ENCODE peak calls at places on chromosome 6, in ten cellular contexts. B is spleen, N is Calu3, T is choroid plexus epithelial cell, G is H9, R is GM20000, X is tibial nerve, P is GM13977, D is HFFc6, S is bronchial epithelial cell. M is an unnamed sample.

GRCh38 chr6:90315354-90315960 is 18.8 kb upstream of the BACH2 start:
- DNase-seq in T (no peak), P (no peak), S (no peak), B (no peak), N (no peak), R (no peak), D (no peak), X (no peak), G (no peak), M (no peak)

GRCh38 chr6:13794184-13794583 is 20.2 kb downstream of the MCUR1 start:
- DNase-seq in B (no peak), D (peak), N (no peak), R (no peak), T (peak), X (no peak), G (no peak), S (peak), P (no peak), M (no peak)

GRCh38 chr6:42266542-42266941 is 48.9 kb upstream of the MRPS10 start:
- DNase-seq in R (no peak), D (no peak), B (no peak), P (no peak), X (no peak), T (no peak), G (no peak), S (no peak), N (no peak), M (no peak)

GRCh38 chr6:34247481-34248197 is 1.2 kb downstream of the SMIM29 start:
- DNase-seq in P (peak), N (no peak), T (no peak), R (peak), X (no peak), D (no peak), S (no peak), G (peak), B (peak), M (no peak)

GRCh38 chr6:24600903-24601302 is 45.1 kb downstream of the KIAA0319 start:
- DNase-seq in G (peak), R (no peak), T (no peak), X (no peak), S (no peak), N (no peak), B (no peak), P (no peak), D (no peak), M (no peak)

GRCh38 chr6:110101885-110102284 is 77.6 kb downstream of the WASF1 start:
- DNase-seq in X (no peak), R (peak), T (no peak), B (peak), D (no peak), N (no peak), G (peak), S (no peak), P (peak), M (no peak)

GRCh38 chr6:30759575-30760239 is 15.4 kb upstream of the IER3 start:
- DNase-seq in G (no peak), P (no peak), D (peak), S (peak), X (no peak), B (no peak), N (no peak), T (peak), R (no peak), M (no peak)

GRCh38 chr6:2942916-2943563 is 28.3 kb downstream of the SERPINB6 start:
- DNase-seq in P (no peak), T (no peak), R (no peak), B (peak), D (no peak), S (no peak), G (no peak), X (no peak), N (no peak), M (peak)

GRCh38 chr6:11246722-11247121 is 14.3 kb upstream of the NEDD9 start:
- DNase-seq in S (no peak), N (no peak), B (no peak), T (no peak), G (no peak), D (no peak), R (no peak), X (no peak), P (no peak), M (no peak)

GRCh38 chr6:42988486-42989020 is 4.2 kb downstream of the PPP2R5D start:
- DNase-seq in P (no peak), B (no peak), S (peak), D (peak), T (no peak), N (no peak), G (no peak), X (no peak), R (no peak), M (no peak)

GRCh38 chr6:37741757-37742400 is 44.2 kb upstream of the MDGA1 start:
- DNase-seq in N (peak), R (no peak), D (no peak), S (no peak), P (no peak), G (peak), T (no peak), B (no peak), X (no peak), M (no peak)

GRCh38 chr6:38212579-38212978 is 393.1 kb downstream of the ZFAND3 start:
- DNase-seq in N (peak), S (no peak), B (no peak), P (no peak), D (no peak), G (no peak), X (no peak), R (no peak), T (no peak), M (no peak)

GRCh38 chr6:126170875-126171489 is 168.9 kb upstream of the CENPW start:
- DNase-seq in N (peak), G (no peak), P (peak), S (peak), T (peak), B (no peak), R (peak), D (peak), X (no peak), M (no peak)

GRCh38 chr6:69813508-69813907 is 16.7 kb upstream of the LMBRD1 start:
- DNase-seq in P (no peak), R (no peak), T (no peak), S (peak), D (no peak), X (no peak), G (no peak), B (no peak), N (no peak), M (no peak)

GRCh38 chr6:25111782-25112181 is 167.4 kb upstream of the CARMIL1 start:
- DNase-seq in G (no peak), N (no peak), X (no peak), D (no peak), R (no peak), S (no peak), T (no peak), P (no peak), B (no peak), M (no peak)

GRCh38 chr6:46719099-46719498 is 16.1 kb downstream of the PLA2G7 start:
- DNase-seq in D (no peak), G (no peak), B (no peak), T (peak), S (peak), X (no peak), P (no peak), N (peak), R (no peak), M (no peak)

GRCh38 chr6:34723203-34723602 is 26.6 kb upstream of the ILRUN start:
- DNase-seq in T (peak), R (no peak), S (peak), D (peak), P (no peak), N (no peak), G (no peak), X (no peak), B (no peak), M (no peak)

GRCh38 chr6:170293881-170294755 is 3.2 kb upstream of the DLL1 start:
- DNase-seq in D (no peak), G (no peak), N (no peak), B (no peak), P (peak), T (no peak), X (no peak), R (no peak), S (no peak), M (no peak)

GRCh38 chr6:110996661-110997060 is 14.8 kb downstream of the RPF2 start:
- DNase-seq in X (no peak), S (no peak), B (no peak), T (no peak), P (no peak), G (no peak), R (no peak), N (no peak), D (no peak), M (no peak)

GRCh38 chr6:154605207-154605877 is 94.9 kb upstream of the CNKSR3 start:
- DNase-seq in G (no peak), D (no peak), P (peak), N (no peak), S (no peak), B (no peak), X (no peak), R (peak), T (no peak), M (no peak)

GRCh38 chr6:42916288-42916687 is 435 bp downstream of the PTCRA start:
- DNase-seq in S (no peak), G (no peak), B (no peak), T (no peak), R (no peak), D (no peak), N (no peak), P (peak), X (no peak), M (no peak)

GRCh38 chr6:155687645-155688044 is 232.0 kb upstream of the NOX3 start:
- DNase-seq in D (no peak), N (no peak), B (no peak), G (no peak), S (no peak), R (no peak), P (no peak), X (no peak), T (no peak), M (no peak)

GRCh38 chr6:170516783-170517616 is 36.1 kb downstream of the PSMB1 start:
- DNase-seq in T (peak), G (peak), R (peak), B (no peak), S (peak), N (peak), D (peak), X (no peak), P (peak), M (no peak)

GRCh38 chr6:163543311-163543710 is 128.8 kb downstream of the QKI start:
- DNase-seq in T (no peak), D (no peak), N (no peak), X (no peak), B (no peak), R (no peak), P (no peak), S (no peak), G (no peak), M (no peak)

GRCh38 chr6:87945966-87946365 is 101.7 kb upstream of the SPACA1 start:
- DNase-seq in S (peak), T (no peak), R (no peak), N (no peak), B (no peak), P (no peak), D (no peak), X (no peak), G (no peak), M (no peak)

GRCh38 chr6:45956176-45956575 is 59.5 kb downstream of the CLIC5 start:
- DNase-seq in N (no peak), R (no peak), P (no peak), X (no peak), T (no peak), D (no peak), B (no peak), S (no peak), G (no peak), M (no peak)

GRCh38 chr6:68628156-68628555 is 6.9 kb upstream of the ADGRB3 start:
- DNase-seq in G (peak), R (no peak), B (no peak), T (no peak), X (no peak), P (no peak), D (no peak), N (no peak), S (no peak), M (no peak)

GRCh38 chr6:97019315-97019714 is 94.8 kb downstream of the KLHL32 start:
- DNase-seq in R (no peak), X (no peak), B (no peak), S (no peak), N (no peak), D (no peak), T (no peak), P (no peak), G (no peak), M (no peak)

GRCh38 chr6:134253681-134254080 is 64.2 kb downstream of the SGK1 start:
- DNase-seq in G (no peak), D (peak), R (no peak), N (no peak), T (peak), B (no peak), X (no peak), P (no peak), S (no peak), M (no peak)

GRCh38 chr6:93419304-93420162 is at the start of gene EPHA7:
- DNase-seq in R (peak), B (peak), D (peak), S (peak), P (peak), N (peak), G (peak), T (peak), X (peak), M (peak)

GRCh38 chr6:161219336-161220079 is 54.4 kb downstream of the AGPAT4 start:
- DNase-seq in R (no peak), B (no peak), T (no peak), D (no peak), X (no peak), N (no peak), G (no peak), P (no peak), S (no peak), M (no peak)

GRCh38 chr6:161216616-161217205 is 57.1 kb downstream of the AGPAT4 start:
- DNase-seq in G (no peak), T (no peak), N (no peak), D (no peak), B (no peak), R (no peak), P (no peak), X (no peak), S (no peak), M (no peak)

GRCh38 chr6:161215876-161216615 is 57.8 kb downstream of the AGPAT4 start:
- DNase-seq in S (no peak), G (no peak), P (no peak), T (peak), X (no peak), B (no peak), R (no peak), N (no peak), D (no peak), M (no peak)

GRCh38 chr6:161217631-161218030 is 56.2 kb downstream of the AGPAT4 start:
- DNase-seq in B (no peak), S (no peak), X (no peak), G (no peak), T (no peak), N (no peak), D (no peak), R (no peak), P (no peak), M (no peak)

DNA sequence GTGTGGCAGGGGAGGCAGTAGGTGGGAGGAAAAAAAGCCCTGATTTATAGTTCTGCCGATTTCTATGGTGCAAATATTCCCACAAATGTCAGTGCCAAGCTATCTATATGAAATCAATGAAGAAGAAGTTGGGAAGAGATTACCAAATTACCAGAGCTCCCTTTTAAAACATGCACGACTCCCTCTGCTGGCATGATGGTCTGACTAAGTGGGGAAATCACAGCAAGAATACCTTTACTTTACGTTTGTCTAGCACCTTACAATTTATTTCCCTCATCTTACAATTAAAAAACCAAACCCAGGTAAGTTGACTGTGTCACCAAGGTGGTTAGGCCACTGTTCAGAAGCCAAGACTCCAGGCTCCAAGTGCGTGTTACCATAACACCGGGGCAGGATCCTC is 55.6 kb downstream of the AGPAT4 start:
- DNase-seq in B (no peak), D (no peak), R (no peak), P (no peak), G (no peak), X (no peak), T (peak), S (no peak), N (no peak), M (no peak)
- TF ChIP-seq CTCF in B (no peak), D (peak), R (no peak), P (no peak), G (peak), X (no peak), T (peak), S (no peak), N (no peak), M (no peak)

GRCh38 chr6:106363401-106364138 is 3.1 kb downstream of the CRYBG1 start:
- DNase-seq in R (no peak), X (no peak), P (no peak), D (no peak), G (no peak), B (no peak), S (no peak), N (no peak), T (peak), M (no peak)

GRCh38 chr6:106359989-106360409 is 518 bp upstream of the CRYBG1 start:
- DNase-seq in T (no peak), X (no peak), R (no peak), N (no peak), G (no peak), D (no peak), P (no peak), S (no peak), B (no peak), M (no peak)

GRCh38 chr6:106360989-106361430 is 493 bp downstream of the CRYBG1 start:
- DNase-seq in R (peak), S (peak), D (no peak), X (no peak), T (peak), P (peak), G (peak), N (peak), B (peak), M (peak)

GRCh38 chr6:106356382-106356781 is 4.1 kb upstream of the CRYBG1 start:
- DNase-seq in X (no peak), R (no peak), N (no peak), T (no peak), B (no peak), D (no peak), P (no peak), G (no peak), S (no peak), M (no peak)

DNA sequence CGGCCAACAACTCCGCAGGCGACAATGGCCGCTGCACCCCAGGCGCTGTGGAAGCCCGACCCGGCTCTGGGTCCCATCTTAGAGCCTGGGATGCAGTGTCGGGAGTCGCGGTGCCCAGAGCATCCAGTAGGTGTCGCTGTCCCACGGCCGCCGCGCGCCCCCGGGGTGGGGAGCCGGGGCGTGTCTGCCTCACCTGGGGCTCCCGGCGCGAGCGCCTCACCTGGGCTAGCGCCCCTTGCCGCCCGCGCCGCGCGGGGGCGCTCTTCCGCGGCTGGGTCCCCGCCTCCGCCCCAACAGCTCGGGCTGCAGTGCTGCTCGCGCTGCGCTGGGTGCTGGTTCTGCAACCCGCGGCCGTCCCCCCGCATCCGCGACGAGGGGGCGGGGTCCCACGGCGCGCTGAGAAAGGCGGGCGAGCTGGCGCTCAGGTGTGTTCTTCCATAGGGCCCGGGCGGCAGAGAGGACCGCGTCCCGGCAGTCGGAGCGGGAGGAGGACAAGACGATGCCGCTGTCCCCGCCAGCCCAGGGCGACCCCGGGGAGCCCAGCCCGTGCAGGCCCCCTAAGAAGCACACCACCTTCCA is at the start of gene CRYBG1:
- DNase-seq in B (peak), D (no peak), S (peak), X (no peak), R (peak), P (peak), N (peak), T (peak), G (peak), M (peak)
- TF ChIP-seq CTCF in B (peak), D (peak), S (peak), X (peak), R (peak), P (peak), N (peak), T (peak), G (peak), M (peak)

GRCh38 chr6:158026054-158026900 is 44.6 kb downstream of the SYNJ2 start:
- DNase-seq in B (peak), N (peak), G (peak), X (peak), T (peak), R (peak), D (peak), S (peak), P (peak), M (peak)
- TF ChIP-seq CTCF in B (peak), N (peak), G (peak), X (peak), T (peak), R (peak), D (peak), S (peak), P (peak), M (no peak)

GRCh38 chr6:82040405-82041221 is 206.9 kb downstream of the IBTK start:
- DNase-seq in X (no peak), P (no peak), B (no peak), T (peak), S (peak), R (peak), D (peak), N (peak), G (peak), M (no peak)
- TF ChIP-seq CTCF in X (peak), P (peak), B (peak), T (peak), S (peak), R (peak), D (peak), N (peak), G (peak), M (peak)

GRCh38 chr6:139376054-139376355 is 1.6 kb upstream of the CITED2 start:
- DNase-seq in N (no peak), R (peak), X (no peak), T (no peak), B (no peak), P (no peak), G (no peak), S (no peak), D (no peak), M (no peak)

GRCh38 chr6:139378226-139378625 is 3.8 kb upstream of the CITED2 start:
- DNase-seq in X (no peak), N (no peak), D (no peak), G (no peak), P (no peak), T (no peak), B (no peak), R (no peak), S (peak), M (no peak)

GRCh38 chr6:139374357-139375238 is at the start of gene CITED2:
- DNase-seq in B (peak), N (peak), S (peak), X (peak), T (peak), P (peak), D (peak), R (peak), G (peak), M (peak)

GRCh38 chr6:139375239-139376053 is 998 bp upstream of the CITED2 start:
- DNase-seq in B (peak), G (peak), R (peak), S (peak), T (peak), N (peak), X (peak), P (peak), D (peak), M (peak)

DNA sequence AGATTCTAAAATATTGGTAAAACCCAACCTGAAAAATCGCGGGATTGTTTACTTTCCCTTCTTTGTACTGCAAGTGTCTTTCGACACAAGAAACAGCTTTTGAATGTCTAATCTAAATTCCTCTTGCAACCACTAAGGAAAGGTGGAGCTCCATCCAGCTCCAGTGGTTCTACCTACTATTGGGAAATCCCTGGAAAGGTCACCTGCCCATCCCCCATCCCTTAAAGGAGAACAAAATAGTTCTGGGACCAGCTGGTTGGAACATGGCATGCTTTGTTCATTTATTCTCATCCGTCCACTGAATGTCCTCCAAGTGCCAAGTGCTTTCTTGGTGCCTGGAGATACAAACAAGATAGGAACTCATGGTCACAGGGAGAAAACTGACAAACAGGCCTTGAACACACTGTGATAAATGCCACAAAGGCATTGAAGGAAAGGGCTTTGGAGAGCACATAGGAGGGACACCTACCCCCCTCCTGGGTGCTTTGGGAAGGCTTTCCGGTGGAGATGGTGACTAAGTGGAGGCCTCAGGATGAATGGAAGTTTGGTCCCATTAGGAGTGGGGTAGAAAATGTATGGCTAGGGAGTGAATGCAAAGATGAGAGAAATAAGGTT is 2.3 kb upstream of the CITED2 start:
- DNase-seq in D (peak), X (peak), P (no peak), S (peak), B (no peak), T (peak), R (no peak), N (peak), G (no peak), M (no peak)
- TF ChIP-seq CTCF in D (no peak), X (peak), P (no peak), S (peak), B (no peak), T (peak), R (no peak), N (no peak), G (no peak), M (no peak)